ENCODE peak calls at places on chromosomes 2 and 18, in nine cellular contexts. C is mesothelial cell of epicardium, X is LoVo, L is H54, B is NCI-H2107, M is brain microvascular endothelial cell, S is amniotic stem cell, W is cerebellar nuclear complex, V is WTC11. F is an unnamed sample.

GRCh38 chr2:31238906-31239841 is 5.2 kb downstream of the EHD3 start:
- DNase-seq in X (no peak), L (no peak), S (no peak), B (no peak), W (no peak), M (no peak), C (no peak), V (no peak), F (no peak)

GRCh38 chr2:169928463-169928864 is 101.2 kb downstream of the UBR3 start:
- DNase-seq in M (peak; percentile 9), L (no peak), B (peak; percentile 14), S (peak; percentile 21), W (no peak), X (peak; percentile 57), V (no peak), C (no peak), F (peak; percentile 12)

GRCh38 chr2:85475801-85476610 is 57.5 kb downstream of the SH2D6 start:
- DNase-seq in S (no peak), C (no peak), B (no peak), V (no peak), M (no peak), X (no peak), W (no peak), L (no peak), F (no peak)

GRCh38 chr18:69680128-69680527 is 267.5 kb downstream of the CD226 start:
- DNase-seq in S (no peak), V (no peak), L (no peak), M (no peak), B (no peak), C (no peak), W (no peak), X (no peak), F (no peak)

GRCh38 chr2:235390108-235390815 is 103.6 kb upstream of the AGAP1 start:
- DNase-seq in B (peak; percentile 7), S (no peak), V (no peak), X (peak; percentile 29), L (no peak), C (no peak), W (no peak), M (no peak), F (no peak)

GRCh38 chr2:223093436-223093839 is 41.4 kb downstream of the KCNE4 start:
- DNase-seq in W (no peak), L (no peak), C (no peak), X (peak; percentile 21), V (peak; percentile 15), S (no peak), B (peak; percentile 53), M (peak; percentile 65), F (no peak)

GRCh38 chr18:50119363-50119762 is 75.6 kb downstream of the MYO5B start:
- DNase-seq in W (no peak), V (no peak), S (no peak), M (no peak), B (no peak), C (no peak), L (no peak), X (no peak), F (no peak)

GRCh38 chr2:45134726-45135125 is 125.5 kb upstream of the SIX2 start:
- DNase-seq in X (no peak), B (no peak), W (no peak), C (no peak), V (no peak), L (no peak), M (peak; percentile 38), S (no peak), F (no peak)

GRCh38 chr2:45631955-45632354 is 19.5 kb upstream of the PRKCE start:
- DNase-seq in X (no peak), L (no peak), S (no peak), V (no peak), W (no peak), M (no peak), C (no peak), B (no peak), F (no peak)

GRCh38 chr2:111157798-111158197 is 37.1 kb downstream of the BCL2L11 start:
- DNase-seq in V (no peak), L (no peak), M (no peak), B (no peak), S (no peak), C (no peak), X (no peak), W (no peak), F (no peak)

GRCh38 chr2:144510206-144510991 is 9.5 kb downstream of the ZEB2 start:
- DNase-seq in B (no peak), V (peak; percentile 46), S (no peak), X (no peak), L (no peak), M (peak; percentile 85), W (no peak), C (no peak), F (no peak)

GRCh38 chr2:10045561-10046355 is 2.4 kb downstream of the KLF11 start:
- DNase-seq in M (no peak), V (no peak), S (no peak), W (no peak), B (no peak), L (no peak), X (no peak), C (no peak), F (no peak)

GRCh38 chr2:64807417-64807816 is 153.7 kb upstream of the SERTAD2 start:
- DNase-seq in B (no peak), L (peak; percentile 65), S (peak; percentile 97), M (peak; percentile 100), W (no peak), X (peak; percentile 76), V (no peak), C (no peak), F (no peak)

F was measured in frontal cortex.